ENCODE peak calls at places on chromosomes 16 and 17, in nine cellular contexts. J is H7; Q is effector memory CD4-positive, alpha-beta T cell; O is nucleus accumbens; C is psoas muscle; X is activated naive CD4-positive, alpha-beta T cell treated with Interleukin-2 at 50 U/mL for 16 hours; F is sciatic nerve; D is Peyer's patch; H is mucosa of gallbladder. V is an unnamed sample.

GRCh38 chr17:81386646-81387234 is 8.5 kb upstream of the BAHCC1 start:
- DNase-seq in Q (no peak), C (peak; percentile 69), O (no peak), H (no peak), D (no peak), X (no peak), J (peak; percentile 83), F (no peak), V (no peak)

GRCh38 chr16:83899272-83899897 is 470 bp downstream of the MLYCD start:
- DNase-seq in Q (peak; percentile 13), C (peak; percentile 57), J (peak; percentile 81), F (no peak), X (peak; percentile 58), O (no peak), D (peak; percentile 50), H (peak; percentile 22), V (peak; percentile 57)

GRCh38 chr16:1922357-1922756 is 4.1 kb upstream of the HS3ST6 start:
- DNase-seq in F (no peak), C (no peak), H (no peak), Q (no peak), O (no peak), D (no peak), X (no peak), J (no peak), V (no peak)

GRCh38 chr17:41301204-41301790 is 1.4 kb downstream of the KRTAP29-1 start:
- DNase-seq in X (no peak), F (no peak), H (no peak), C (no peak), D (no peak), O (no peak), J (no peak), Q (no peak), V (no peak)

GRCh38 chr17:55210292-55210691 is 54.5 kb upstream of the HLF start:
- DNase-seq in X (no peak), Q (no peak), F (no peak), J (no peak), C (no peak), O (no peak), H (no peak), D (no peak), V (no peak)

GRCh38 chr16:66273644-66274334 is 92.7 kb upstream of the CDH5 start:
- DNase-seq in X (no peak), C (no peak), F (no peak), D (no peak), O (no peak), H (no peak), J (peak; percentile 64), Q (no peak), V (peak; percentile 45)

GRCh38 chr17:40534431-40535189 is 30.7 kb downstream of the CCR7 start:
- DNase-seq in J (no peak), H (no peak), C (no peak), Q (no peak), O (no peak), D (no peak), F (peak; percentile 60), X (no peak), V (no peak)

GRCh38 chr16:79415983-79416641 is 184.4 kb downstream of the MAF start:
- DNase-seq in H (no peak), D (no peak), X (peak; percentile 5), C (no peak), Q (no peak), O (no peak), F (no peak), J (no peak), V (no peak)

GRCh38 chr16:85557976-85558589 is 55.0 kb upstream of the GSE1 start:
- DNase-seq in C (no peak), J (no peak), D (peak; percentile 45), O (no peak), H (peak; percentile 72), F (no peak), Q (no peak), X (no peak), V (no peak)

GRCh38 chr17:334974-335481 is 17.6 kb downstream of the RPH3AL start:
- DNase-seq in J (peak; percentile 64), H (no peak), C (no peak), D (no peak), O (no peak), X (no peak), F (peak; percentile 57), Q (no peak), V (no peak)

GRCh38 chr16:17474037-17474436 is 3.3 kb upstream of the XYLT1 start:
- DNase-seq in F (no peak), H (no peak), Q (no peak), X (no peak), J (no peak), O (no peak), C (peak; percentile 17), D (no peak), V (no peak)

GRCh38 chr16:29680180-29680598 is 1.2 kb downstream of the QPRT start:
- DNase-seq in J (no peak), O (no peak), D (no peak), F (no peak), Q (no peak), H (no peak), X (no peak), C (no peak), V (no peak)

GRCh38 chr16:67767953-67768352 is 38.4 kb downstream of the RANBP10 start:
- DNase-seq in J (no peak), X (no peak), C (no peak), F (no peak), D (no peak), O (no peak), Q (no peak), H (no peak), V (peak; percentile 75)

GRCh38 chr16:81873221-81873620 is 94.1 kb downstream of the PLCG2 start:
- DNase-seq in J (no peak), Q (no peak), X (no peak), F (no peak), D (no peak), O (no peak), H (no peak), C (no peak), V (no peak)

GRCh38 chr16:85521737-85522042 is 91.4 kb upstream of the GSE1 start:
- DNase-seq in Q (no peak), X (no peak), F (no peak), D (no peak), C (no peak), H (no peak), O (no peak), J (no peak), V (no peak)

GRCh38 chr17:65556014-65556909 is 5.2 kb downstream of the AXIN2 start:
- DNase-seq in O (no peak), H (peak; percentile 78), Q (peak; percentile 73), F (peak; percentile 89), C (peak; percentile 81), D (peak; percentile 71), J (peak; percentile 88), X (peak; percentile 91), V (peak; percentile 68)

GRCh38 chr16:57126412-57126811 is 34.0 kb downstream of the CPNE2 start:
- DNase-seq in C (no peak), J (no peak), Q (no peak), O (no peak), F (no peak), X (no peak), D (no peak), H (no peak), V (no peak)

GRCh38 chr17:80738406-80738805 is 193.8 kb downstream of the RPTOR start:
- DNase-seq in J (no peak), O (no peak), C (no peak), F (no peak), D (no peak), H (no peak), X (no peak), Q (no peak), V (no peak)

GRCh38 chr16:4648917-4649316 is 24.3 kb downstream of the MGRN1 start:
- DNase-seq in D (no peak), J (no peak), F (no peak), O (no peak), Q (no peak), X (no peak), C (no peak), H (no peak), V (no peak)

GRCh38 chr17:34781571-34782108 is 179.6 kb downstream of the CCT6B start:
- DNase-seq in X (no peak), O (peak; percentile 20), F (no peak), H (no peak), D (no peak), Q (no peak), C (no peak), J (no peak), V (no peak)

GRCh38 chr17:9538626-9539025 is 37.0 kb downstream of the STX8 start:
- DNase-seq in O (no peak), H (no peak), F (no peak), Q (no peak), X (no peak), D (no peak), C (no peak), J (no peak), V (no peak)

GRCh38 chr17:64457156-64457555 is 8.2 kb downstream of the MILR1 start:
- DNase-seq in X (no peak), F (peak; percentile 61), O (no peak), C (no peak), J (no peak), Q (no peak), H (no peak), D (no peak), V (peak; percentile 80)

GRCh38 chr16:2374644-2375043 is 34.1 kb upstream of the ABCA3 start:
- DNase-seq in O (no peak), F (no peak), D (no peak), H (no peak), C (no peak), Q (no peak), J (no peak), X (no peak), V (no peak)

GRCh38 chr16:16151315-16151714 is 72.0 kb downstream of the ABCC6 start:
- DNase-seq in H (no peak), D (no peak), J (no peak), C (no peak), O (no peak), F (no peak), Q (no peak), X (no peak), V (no peak)

V was measured in astrocyte of the spinal cord.